ENCODE peak calls at places on chromosome 16, in six cellular contexts. P, K, D, Y, E and T are unnamed samples.

GRCh38 chr16:64428463-64428862 is 693.4 kb downstream of the CDH11 start:
- DNase-seq in E (peak), Y (no peak), D (no peak), K (no peak), P (no peak), T (peak)

GRCh38 chr16:88195911-88196465 is 186.8 kb upstream of the ZNF469 start:
- DNase-seq in E (no peak), P (no peak), D (no peak), Y (no peak), K (no peak), T (no peak)

GRCh38 chr16:29029168-29029994 is 44.5 kb downstream of the LAT start:
- DNase-seq in D (peak), P (peak), E (peak), Y (peak), K (peak), T (peak)

GRCh38 chr16:84931107-84931494 is 80.2 kb downstream of the ZDHHC7 start:
- DNase-seq in K (no peak), Y (no peak), P (no peak), E (no peak), D (no peak), T (no peak)

GRCh38 chr16:57167951-57168350 is 17.9 kb downstream of the PSME3IP1 start:
- DNase-seq in D (peak), P (no peak), K (no peak), E (peak), Y (no peak), T (peak)

GRCh38 chr16:85460983-85461813 is 151.9 kb upstream of the GSE1 start:
- DNase-seq in P (peak), K (no peak), E (peak), D (peak), Y (no peak), T (peak)

GRCh38 chr16:80671281-80671849 is 130.6 kb downstream of the DYNLRB2 start:
- DNase-seq in E (no peak), K (no peak), D (no peak), P (no peak), Y (no peak), T (no peak)

GRCh38 chr16:4021070-4021779 is 95.0 kb downstream of the ADCY9 start:
- DNase-seq in P (no peak), E (no peak), K (no peak), Y (no peak), D (no peak), T (no peak)

GRCh38 chr16:86963600-86964575 is 353.3 kb downstream of the C16orf95 start:
- DNase-seq in K (no peak), E (no peak), D (no peak), P (no peak), Y (no peak), T (no peak)

GRCh38 chr16:56300901-56301351 is 109.6 kb downstream of the GNAO1 start:
- DNase-seq in K (no peak), P (no peak), Y (no peak), E (no peak), D (peak), T (no peak)

GRCh38 chr16:77905356-77905920 is 116.9 kb upstream of the CLEC3A start:
- DNase-seq in P (no peak), E (no peak), K (no peak), D (no peak), Y (no peak), T (no peak)

GRCh38 chr16:50674831-50675230 is 6.3 kb downstream of the SNX20 start:
- DNase-seq in Y (no peak), E (no peak), K (no peak), P (no peak), D (no peak), T (no peak)

GRCh38 chr16:80591071-80591935 is 50.5 kb downstream of the DYNLRB2 start:
- DNase-seq in P (no peak), Y (no peak), E (no peak), D (no peak), K (peak), T (no peak)

GRCh38 chr16:30778549-30779244 is 8.3 kb downstream of the ZNF629 start:
- DNase-seq in D (peak), K (no peak), P (peak), E (no peak), Y (no peak), T (no peak)

GRCh38 chr16:8924214-8924613 is 39.5 kb downstream of the USP7 start:
- DNase-seq in Y (no peak), P (peak), E (no peak), K (no peak), D (no peak), T (no peak)

DNA sequence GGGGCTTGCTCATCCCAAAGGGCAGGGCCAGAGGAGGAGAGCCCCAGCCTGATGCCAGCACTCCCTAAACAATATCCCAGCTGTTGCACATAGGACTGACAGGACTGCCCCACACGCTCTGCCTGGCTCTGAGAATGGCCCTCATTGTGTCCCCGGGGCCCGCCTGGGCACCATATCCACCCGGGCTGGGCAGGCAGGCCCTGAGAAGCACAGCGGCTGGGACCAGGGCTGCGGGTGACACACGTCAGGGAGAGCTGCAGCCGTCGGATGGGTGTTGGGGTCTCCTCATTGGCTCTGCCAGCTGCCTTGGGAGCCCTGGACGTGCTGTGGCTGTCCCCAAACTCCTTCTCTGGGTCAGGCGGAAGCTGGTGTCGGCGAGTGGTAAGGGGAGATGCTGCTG is 4.2 kb downstream of the BCAR1 start:
- DNase-seq in P (no peak), K (no peak), D (no peak), E (no peak), Y (no peak), T (no peak)
- H3K4me3 ChIP-seq in P (no peak), K (no peak), D (no peak), E (no peak), Y (no peak), T (peak)

GRCh38 chr16:59369523-59369922 is 635.4 kb upstream of the GOT2 start:
- DNase-seq in K (no peak), E (no peak), D (peak), P (no peak), Y (no peak), T (no peak)
- H3K4me3 ChIP-seq in K (no peak), E (no peak), D (no peak), P (no peak), Y (no peak), T (no peak)

GRCh38 chr16:53503270-53503911 is 382 bp upstream of the AKTIP start:
- DNase-seq in Y (peak), E (peak), D (peak), P (peak), K (peak), T (peak)

GRCh38 chr16:53504665-53505064 is 1.7 kb upstream of the AKTIP start:
- DNase-seq in P (no peak), E (peak), D (no peak), Y (no peak), K (no peak), T (no peak)

GRCh38 chr16:53506254-53506653 is 3.2 kb upstream of the AKTIP start:
- DNase-seq in Y (no peak), K (no peak), D (no peak), P (no peak), E (no peak), T (no peak)

GRCh38 chr16:53502331-53503269 is at the start of gene AKTIP:
- DNase-seq in K (no peak), Y (no peak), D (peak), P (peak), E (no peak), T (no peak)

GRCh38 chr16:53504161-53504663 is 1.2 kb upstream of the AKTIP start:
- DNase-seq in P (peak), D (peak), E (no peak), K (peak), Y (no peak), T (no peak)
- H3K4me3 ChIP-seq in P (peak), D (peak), E (peak), K (peak), Y (peak), T (peak)

GRCh38 chr16:11329080-11329491 is 16.2 kb upstream of the RMI2 start:
- DNase-seq in K (no peak), Y (no peak), E (no peak), P (no peak), D (peak), T (no peak)

GRCh38 chr16:11326737-11327276 is 18.5 kb upstream of the RMI2 start:
- DNase-seq in Y (no peak), E (no peak), P (no peak), D (no peak), K (no peak), T (no peak)

GRCh38 chr16:11329891-11330290 is 15.4 kb upstream of the RMI2 start:
- DNase-seq in E (no peak), K (no peak), D (no peak), P (no peak), Y (no peak), T (no peak)

GRCh38 chr16:11327277-11328171 is 17.7 kb upstream of the RMI2 start:
- DNase-seq in P (no peak), D (no peak), Y (no peak), E (no peak), K (no peak), T (no peak)

DNA sequence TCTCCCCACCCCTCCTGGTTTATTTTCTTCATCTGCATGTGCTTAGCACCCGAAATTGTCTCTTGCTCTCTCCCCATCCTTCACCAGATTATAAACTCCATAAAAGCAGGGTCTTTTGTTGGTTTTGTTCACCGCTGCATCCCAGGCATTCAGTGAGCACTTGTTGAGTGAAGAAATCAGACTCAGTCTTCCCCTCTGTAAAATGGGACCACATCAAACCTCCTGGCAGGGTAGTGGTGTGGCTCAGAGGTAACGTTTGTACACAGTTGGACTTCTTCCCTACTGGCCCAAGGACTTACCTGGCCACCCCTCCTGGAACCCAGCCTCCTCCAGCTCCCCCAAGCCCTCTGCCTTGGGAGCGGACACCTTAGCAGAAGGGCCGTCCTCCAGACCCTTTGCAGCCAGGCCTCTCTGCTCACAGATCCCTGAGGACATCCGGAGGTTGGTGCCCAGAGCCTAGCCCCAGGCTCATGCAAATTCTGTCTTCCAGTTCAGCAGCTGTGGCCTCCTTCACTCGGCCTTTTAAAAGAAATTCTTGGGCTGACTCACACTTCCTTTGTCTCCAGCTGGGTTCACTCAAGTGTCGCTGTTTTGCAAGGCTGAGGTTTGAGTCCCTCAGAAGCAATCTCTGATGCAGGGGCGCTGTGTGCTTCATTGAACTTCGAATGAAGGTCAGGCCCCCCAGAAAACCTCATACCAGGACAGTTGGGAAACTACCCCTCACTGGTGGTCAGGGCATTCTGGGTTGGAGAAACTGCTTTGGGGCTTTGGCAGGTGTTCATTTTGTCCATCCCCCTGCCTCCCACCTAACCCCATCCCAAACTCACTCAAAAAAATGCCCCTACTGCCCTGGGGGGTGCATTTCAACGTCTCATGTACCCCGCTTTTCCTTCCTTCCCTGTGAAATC is 16.8 kb upstream of the RMI2 start:
- DNase-seq in K (peak), E (peak), Y (peak), P (peak), D (peak), T (peak)
- H3K4me3 ChIP-seq in K (no peak), E (peak), Y (peak), P (no peak), D (no peak), T (peak)